ENCODE peak calls at places on chromosomes 12 and 14, in seven cellular contexts. Q, P, X, B, E, Y and Z are unnamed samples.

GRCh38 chr12:29733060-29733459 is 50.7 kb downstream of the TMTC1 start:
- DNase-seq in Q (no peak), P (no peak), X (no peak), B (no peak), E (peak; percentile 76), Y (no peak), Z (no peak)

GRCh38 chr14:32998433-32998832 is 59.8 kb downstream of the NPAS3 start:
- DNase-seq in Q (no peak), P (no peak), X (no peak), B (no peak), E (peak; percentile 9), Y (no peak), Z (no peak)

GRCh38 chr12:56020437-56021189 is at the start of gene IKZF4:
- DNase-seq in Q (no peak), P (no peak), X (no peak), B (peak; percentile 76), E (no peak), Y (no peak), Z (no peak)

GRCh38 chr12:26833692-26834168 is 736 bp upstream of the ITPR2 start:
- DNase-seq in Q (peak; percentile 61), P (no peak), X (no peak), B (peak; percentile 38), E (peak; percentile 25), Y (no peak), Z (no peak)

GRCh38 chr14:94685166-94685581 is 73.0 kb downstream of the SERPINA3 start:
- DNase-seq in Q (no peak), P (no peak), X (no peak), B (no peak), E (no peak), Y (no peak), Z (no peak)

GRCh38 chr12:92297932-92298681 is 152.5 kb upstream of the BTG1 start:
- DNase-seq in Q (no peak), P (no peak), X (peak; percentile 60), B (no peak), E (peak; percentile 5), Y (no peak), Z (no peak)

GRCh38 chr12:11657511-11657910 is 8.0 kb downstream of the ETV6 start:
- DNase-seq in Q (no peak), P (no peak), X (no peak), B (no peak), E (no peak), Y (no peak), Z (no peak)

GRCh38 chr14:52706286-52706685 is 714 bp upstream of the PSMC6 start:
- DNase-seq in Q (no peak), P (no peak), X (no peak), B (no peak), E (no peak), Y (no peak), Z (no peak)

GRCh38 chr14:36313898-36314297 is 6.5 kb downstream of the MBIP start:
- DNase-seq in Q (no peak), P (no peak), X (no peak), B (no peak), E (no peak), Y (no peak), Z (no peak)

GRCh38 chr12:132561784-132562156 is 48.6 kb downstream of the LRCOL1 start:
- DNase-seq in Q (peak; percentile 72), P (no peak), X (no peak), B (no peak), E (peak; percentile 12), Y (no peak), Z (no peak)

GRCh38 chr12:26068503-26068902 is 56.3 kb downstream of the BHLHE41 start:
- DNase-seq in Q (no peak), P (no peak), X (no peak), B (no peak), E (no peak), Y (no peak), Z (no peak)

GRCh38 chr12:109625131-109625559 is 51.6 kb downstream of the MVK start:
- DNase-seq in Q (no peak), P (no peak), X (peak; percentile 40), B (no peak), E (peak; percentile 11), Y (no peak), Z (no peak)

GRCh38 chr12:89768586-89769482 is 60.2 kb upstream of the ATP2B1 start:
- DNase-seq in Q (no peak), P (no peak), X (peak; percentile 95), B (no peak), E (peak; percentile 99), Y (no peak), Z (no peak)

GRCh38 chr14:61525293-61526011 is 169.9 kb upstream of the HIF1A start:
- DNase-seq in Q (no peak), P (no peak), X (no peak), B (no peak), E (peak; percentile 100), Y (peak; percentile 92), Z (peak; percentile 59)

GRCh38 chr14:94306047-94306978 is 13.2 kb upstream of the SERPINA10 start:
- DNase-seq in Q (no peak), P (no peak), X (no peak), B (no peak), E (no peak), Y (no peak), Z (no peak)

GRCh38 chr14:74493343-74494261 is at the start of gene ISCA2:
- DNase-seq in Q (peak; percentile 95), P (peak; percentile 99), X (peak; percentile 99), B (peak; percentile 100), E (peak; percentile 99), Y (peak; percentile 100), Z (peak; percentile 97)

GRCh38 chr14:68787235-68787727 is 5.6 kb downstream of the ZFP36L1 start:
- DNase-seq in Q (no peak), P (no peak), X (no peak), B (no peak), E (no peak), Y (no peak), Z (no peak)

GRCh38 chr12:104360988-104361707 is 57.6 kb downstream of the EID3 start:
- DNase-seq in Q (no peak), P (no peak), X (no peak), B (no peak), E (no peak), Y (no peak), Z (no peak)

GRCh38 chr12:69470189-69471094 is at the start of gene FRS2:
- DNase-seq in Q (peak; percentile 89), P (peak; percentile 83), X (peak; percentile 71), B (peak; percentile 85), E (peak; percentile 85), Y (peak; percentile 94), Z (peak; percentile 49)

GRCh38 chr12:1046727-1047126 is 55.7 kb downstream of the ERC1 start:
- DNase-seq in Q (no peak), P (no peak), X (no peak), B (no peak), E (no peak), Y (no peak), Z (no peak)

GRCh38 chr14:31829256-31829923 is 247.7 kb upstream of the ARHGAP5 start:
- DNase-seq in Q (no peak), P (no peak), X (no peak), B (no peak), E (peak; percentile 45), Y (no peak), Z (no peak)

GRCh38 chr12:2876431-2877046 is 435 bp downstream of the FOXM1 start:
- DNase-seq in Q (no peak), P (no peak), X (no peak), B (no peak), E (peak; percentile 48), Y (no peak), Z (no peak)

GRCh38 chr12:130126023-130126432 is 36.2 kb upstream of the FZD10 start:
- DNase-seq in Q (no peak), P (no peak), X (no peak), B (no peak), E (peak; percentile 16), Y (no peak), Z (no peak)

GRCh38 chr14:66038214-66038977 is 447.8 kb upstream of the CCDC196 start:
- DNase-seq in Q (no peak), P (no peak), X (peak; percentile 12), B (no peak), E (peak; percentile 73), Y (peak; percentile 63), Z (no peak)

GRCh38 chr14:94049625-94050023 is 23.5 kb downstream of the OTUB2 start:
- DNase-seq in Q (no peak), P (no peak), X (no peak), B (no peak), E (no peak), Y (peak; percentile 27), Z (no peak)

GRCh38 chr14:88831285-88831684 is 6.8 kb downstream of the TTC8 start:
- DNase-seq in Q (no peak), P (peak; percentile 78), X (peak; percentile 32), B (no peak), E (peak; percentile 89), Y (peak; percentile 77), Z (no peak)

GRCh38 chr12:130953783-130954543 is at the start of gene ADGRD1:
- DNase-seq in Q (peak; percentile 18), P (no peak), X (no peak), B (no peak), E (no peak), Y (peak; percentile 80), Z (no peak)

GRCh38 chr12:52436828-52437474 is 2.8 kb upstream of the KRT75 start:
- DNase-seq in Q (no peak), P (no peak), X (no peak), B (no peak), E (no peak), Y (no peak), Z (no peak)

GRCh38 chr12:109432842-109433304 is 44.2 kb downstream of the KCTD10 start:
- DNase-seq in Q (peak; percentile 57), P (peak; percentile 10), X (peak; percentile 42), B (peak; percentile 52), E (peak; percentile 71), Y (peak; percentile 91), Z (peak; percentile 30)

GRCh38 chr12:28059678-28060077 is 87.1 kb upstream of the PTHLH start:
- DNase-seq in Q (no peak), P (no peak), X (no peak), B (no peak), E (no peak), Y (no peak), Z (no peak)

GRCh38 chr14:102209224-102209966 is 69.7 kb downstream of the WDR20 start:
- DNase-seq in Q (no peak), P (no peak), X (no peak), B (no peak), E (no peak), Y (no peak), Z (no peak)

GRCh38 chr12:49783917-49784676 is 42.7 kb downstream of the TMBIM6 start:
- DNase-seq in Q (no peak), P (no peak), X (peak; percentile 62), B (no peak), E (no peak), Y (no peak), Z (no peak)

GRCh38 chr12:68975811-68976210 is 42.8 kb upstream of the CPM start:
- DNase-seq in Q (no peak), P (no peak), X (no peak), B (no peak), E (no peak), Y (no peak), Z (no peak)

GRCh38 chr12:20370001-20370381 is 1.7 kb downstream of the PDE3A start:
- DNase-seq in Q (no peak), P (no peak), X (no peak), B (no peak), E (no peak), Y (no peak), Z (no peak)

GRCh38 chr12:2172040-2172439 is 119.3 kb downstream of the CACNA1C start:
- DNase-seq in Q (no peak), P (peak; percentile 40), X (no peak), B (no peak), E (no peak), Y (no peak), Z (no peak)

GRCh38 chr14:94042433-94043091 is 16.4 kb downstream of the OTUB2 start:
- DNase-seq in Q (no peak), P (no peak), X (no peak), B (no peak), E (no peak), Y (no peak), Z (no peak)

GRCh38 chr12:110862331-110862730 is 15.5 kb downstream of the CCDC63 start:
- DNase-seq in Q (no peak), P (no peak), X (no peak), B (peak; percentile 61), E (no peak), Y (no peak), Z (no peak)

GRCh38 chr12:132904718-132905328 is 17.4 kb upstream of the CHFR start:
- DNase-seq in Q (peak; percentile 25), P (no peak), X (no peak), B (peak; percentile 30), E (peak; percentile 25), Y (peak; percentile 90), Z (no peak)